ENCODE peak calls at places on chromosomes 6 and 20, in four cellular contexts. One of them, this sample, is unnamed.
A peak's percentile ranks its signal among the peaks of the same experiment; 100 is the strongest.

GRCh38 chr6:12173670-12174069 is 116.5 kb upstream of the EDN1 start:
- DNase-seq in Right ventricle myocardium superior: no peak
- DNase-seq in RCC 7860: peak; percentile 37
- DNase-seq in caudate nucleus: no peak
- DNase-seq in this sample: no peak

GRCh38 chr6:90502866-90503407 is 83.9 kb downstream of the MAP3K7 start:
- DNase-seq in Right ventricle myocardium superior: no peak
- DNase-seq in RCC 7860: peak; percentile 44
- DNase-seq in caudate nucleus: no peak
- DNase-seq in this sample: no peak

GRCh38 chr6:142802124-142802523 is 142.9 kb downstream of the HIVEP2 start:
- DNase-seq in Right ventricle myocardium superior: no peak
- DNase-seq in RCC 7860: peak; percentile 91
- DNase-seq in caudate nucleus: no peak
- DNase-seq in this sample: no peak

GRCh38 chr6:111980979-111981378 is 72.9 kb upstream of the CCN6 start:
- DNase-seq in Right ventricle myocardium superior: peak; percentile 64
- DNase-seq in RCC 7860: no peak
- DNase-seq in caudate nucleus: no peak
- DNase-seq in this sample: no peak

GRCh38 chr6:27505209-27506027 is 32.5 kb upstream of the ZNF184 start:
- DNase-seq in Right ventricle myocardium superior: no peak
- DNase-seq in RCC 7860: peak; percentile 95
- DNase-seq in caudate nucleus: no peak
- DNase-seq in this sample: peak; percentile 32

GRCh38 chr6:47478233-47479155 is 905 bp downstream of the CD2AP start:
- DNase-seq in Right ventricle myocardium superior: no peak
- DNase-seq in RCC 7860: peak; percentile 31
- DNase-seq in caudate nucleus: no peak
- DNase-seq in this sample: no peak

GRCh38 chr6:149864578-149865535 is 698 bp upstream of the LRP11 start:
- DNase-seq in Right ventricle myocardium superior: no peak
- DNase-seq in RCC 7860: peak; percentile 48
- DNase-seq in caudate nucleus: no peak
- DNase-seq in this sample: peak; percentile 30

GRCh38 chr6:119446623-119447008 is 97.1 kb upstream of the MAN1A1 start:
- DNase-seq in Right ventricle myocardium superior: no peak
- DNase-seq in RCC 7860: no peak
- DNase-seq in caudate nucleus: no peak
- DNase-seq in this sample: no peak

GRCh38 chr20:46229478-46229877 is 78.8 kb downstream of the CDH22 start:
- DNase-seq in Right ventricle myocardium superior: no peak
- DNase-seq in RCC 7860: no peak
- DNase-seq in caudate nucleus: no peak
- DNase-seq in this sample: no peak

GRCh38 chr6:119138906-119139541 is 60.6 kb upstream of the FAM184A start:
- DNase-seq in Right ventricle myocardium superior: no peak
- DNase-seq in RCC 7860: no peak
- DNase-seq in caudate nucleus: no peak
- DNase-seq in this sample: no peak

GRCh38 chr20:5065489-5066383 is 54.0 kb downstream of the PCNA start:
- DNase-seq in Right ventricle myocardium superior: peak; percentile 68
- DNase-seq in RCC 7860: peak; percentile 94
- DNase-seq in caudate nucleus: no peak
- DNase-seq in this sample: peak; percentile 52

GRCh38 chr20:3866464-3866863 is 19.8 kb downstream of the MAVS start:
- DNase-seq in Right ventricle myocardium superior: no peak
- DNase-seq in RCC 7860: no peak
- DNase-seq in caudate nucleus: no peak
- DNase-seq in this sample: no peak

GRCh38 chr6:107488875-107489635 is 862 bp upstream of the SOBP start:
- DNase-seq in Right ventricle myocardium superior: peak; percentile 65
- DNase-seq in RCC 7860: no peak
- DNase-seq in caudate nucleus: no peak
- DNase-seq in this sample: peak; percentile 59

GRCh38 chr6:25250878-25251277 is 28.3 kb upstream of the CARMIL1 start:
- DNase-seq in Right ventricle myocardium superior: no peak
- DNase-seq in RCC 7860: peak; percentile 48
- DNase-seq in caudate nucleus: no peak
- DNase-seq in this sample: no peak

GRCh38 chr6:169978615-169979161 is 227.3 kb downstream of the ERMARD start:
- DNase-seq in Right ventricle myocardium superior: peak; percentile 42
- DNase-seq in RCC 7860: no peak
- DNase-seq in caudate nucleus: no peak
- DNase-seq in this sample: peak; percentile 24

GRCh38 chr20:24483435-24484080 is 14.1 kb downstream of the SYNDIG1 start:
- DNase-seq in Right ventricle myocardium superior: no peak
- DNase-seq in RCC 7860: no peak
- DNase-seq in caudate nucleus: no peak
- DNase-seq in this sample: no peak

GRCh38 chr6:144667517-144667916 is 382.4 kb downstream of the UTRN start:
- DNase-seq in Right ventricle myocardium superior: no peak
- DNase-seq in RCC 7860: no peak
- DNase-seq in caudate nucleus: no peak
- DNase-seq in this sample: no peak

GRCh38 chr6:89369009-89369408 is 16.5 kb upstream of the UBE2J1 start:
- DNase-seq in Right ventricle myocardium superior: peak; percentile 71
- DNase-seq in RCC 7860: no peak
- DNase-seq in caudate nucleus: no peak
- DNase-seq in this sample: peak; percentile 38

GRCh38 chr20:56708991-56709390 is 79.9 kb downstream of the TFAP2C start:
- DNase-seq in Right ventricle myocardium superior: no peak
- DNase-seq in RCC 7860: no peak
- DNase-seq in caudate nucleus: no peak
- DNase-seq in this sample: no peak

GRCh38 chr6:82959385-82959941 is 106.2 kb downstream of the UBE3D start:
- DNase-seq in Right ventricle myocardium superior: no peak
- DNase-seq in RCC 7860: peak; percentile 56
- DNase-seq in caudate nucleus: no peak
- DNase-seq in this sample: no peak

GRCh38 chr6:30263734-30264133 is 50.5 kb upstream of the TRIM26 start:
- DNase-seq in Right ventricle myocardium superior: no peak
- DNase-seq in RCC 7860: peak; percentile 22
- DNase-seq in caudate nucleus: no peak
- DNase-seq in this sample: no peak

GRCh38 chr6:1118287-1118647 is 193.6 kb upstream of the FOXQ1 start:
- DNase-seq in Right ventricle myocardium superior: no peak
- DNase-seq in RCC 7860: no peak
- DNase-seq in caudate nucleus: no peak
- DNase-seq in this sample: no peak

GRCh38 chr20:8431538-8432434 is 299.7 kb downstream of the PLCB1 start:
- DNase-seq in Right ventricle myocardium superior: peak; percentile 84
- DNase-seq in RCC 7860: no peak
- DNase-seq in caudate nucleus: no peak
- DNase-seq in this sample: no peak

GRCh38 chr20:62921119-62921687 is 5.1 kb downstream of the DIDO1 start:
- DNase-seq in Right ventricle myocardium superior: no peak
- DNase-seq in RCC 7860: peak; percentile 24
- DNase-seq in caudate nucleus: no peak
- DNase-seq in this sample: no peak

GRCh38 chr6:130778946-130779657 is 48.1 kb upstream of the SMLR1 start:
- DNase-seq in Right ventricle myocardium superior: no peak
- DNase-seq in RCC 7860: no peak
- DNase-seq in caudate nucleus: no peak
- DNase-seq in this sample: no peak

GRCh38 chr20:8938532-8938931 is 130.4 kb upstream of the PLCB4 start:
- DNase-seq in Right ventricle myocardium superior: no peak
- DNase-seq in RCC 7860: no peak
- DNase-seq in caudate nucleus: no peak
- DNase-seq in this sample: no peak

GRCh38 chr20:63337786-63338420 is 23.2 kb downstream of the CHRNA4 start:
- DNase-seq in Right ventricle myocardium superior: no peak
- DNase-seq in RCC 7860: no peak
- DNase-seq in caudate nucleus: no peak
- DNase-seq in this sample: no peak

GRCh38 chr20:51640743-51641142 is 98.2 kb upstream of the NFATC2 start:
- DNase-seq in Right ventricle myocardium superior: no peak
- DNase-seq in RCC 7860: no peak
- DNase-seq in caudate nucleus: no peak
- DNase-seq in this sample: no peak

GRCh38 chr20:63653041-63653973 is at the start of gene STMN3:
- DNase-seq in Right ventricle myocardium superior: peak; percentile 92
- DNase-seq in RCC 7860: peak; percentile 57
- DNase-seq in caudate nucleus: no peak
- DNase-seq in this sample: peak; percentile 85